ENCODE peak calls at places on chromosomes 4 and X, in six cellular contexts. G is Karpas-422, H is HTR-8/SVneo, W is mesothelial cell of epicardium, E is EH, Y is Kasumi-1. Q is an unnamed sample.

GRCh38 chr4:48742412-48742811 is 37.7 kb downstream of the FRYL start:
- DNase-seq in G (no peak), H (no peak), W (no peak), E (peak), Y (no peak), Q (no peak)

GRCh38 chrX:21975827-21976226 is 35.3 kb downstream of the SMS start:
- DNase-seq in G (no peak), H (peak), W (no peak), E (peak), Y (no peak), Q (no peak)

GRCh38 chr4:89305712-89306437 is 1.7 kb downstream of the GPRIN3 start:
- DNase-seq in G (no peak), H (no peak), W (no peak), E (peak), Y (no peak), Q (no peak)

GRCh38 chr4:189049682-189050081 is 891.0 kb upstream of the FRG1 start:
- DNase-seq in G (peak), H (no peak), W (no peak), E (no peak), Y (no peak), Q (no peak)

GRCh38 chr4:168724960-168725359 is 228.1 kb downstream of the PALLD start:
- DNase-seq in G (no peak), H (no peak), W (no peak), E (peak), Y (no peak), Q (no peak)

GRCh38 chrX:22690116-22690515 is 309.6 kb upstream of the DDX53 start:
- DNase-seq in G (no peak), H (no peak), W (no peak), E (peak), Y (no peak), Q (no peak)

GRCh38 chrX:46380148-46380752 is 165.0 kb downstream of the ZNF674 start:
- DNase-seq in G (no peak), H (no peak), W (no peak), E (no peak), Y (no peak), Q (no peak)

GRCh38 chrX:45628041-45628440 is 427.4 kb upstream of the DIPK2B start:
- DNase-seq in G (no peak), H (no peak), W (no peak), E (peak), Y (no peak), Q (no peak)

GRCh38 chr4:41413670-41414069 is 124.3 kb upstream of the LIMCH1 start:
- DNase-seq in G (no peak), H (peak), W (no peak), E (peak), Y (peak), Q (no peak)

GRCh38 chrX:151724563-151725337 is 8.9 kb downstream of the FATE1 start:
- DNase-seq in G (no peak), H (no peak), W (no peak), E (no peak), Y (no peak), Q (no peak)

GRCh38 chrX:54413753-54414152 is 26.5 kb upstream of the TSR2 start:
- DNase-seq in G (no peak), H (no peak), W (no peak), E (no peak), Y (peak), Q (peak)

GRCh38 chr4:172173206-172173605 is 360.0 kb downstream of the GALNTL6 start:
- DNase-seq in G (no peak), H (no peak), W (no peak), E (peak), Y (no peak), Q (no peak)

GRCh38 chr4:44652002-44652401 is 577 bp upstream of the YIPF7 start:
- DNase-seq in G (no peak), H (no peak), W (no peak), E (no peak), Y (no peak), Q (no peak)

GRCh38 chr4:169383724-169384123 is 113.0 kb upstream of the SH3RF1 start:
- DNase-seq in G (no peak), H (peak), W (no peak), E (peak), Y (no peak), Q (no peak)

GRCh38 chr4:7964459-7964858 is 24.8 kb upstream of the AFAP1 start:
- DNase-seq in G (no peak), H (no peak), W (no peak), E (no peak), Y (peak), Q (no peak)

GRCh38 chr4:61583696-61584095 is 383.6 kb downstream of the ADGRL3 start:
- DNase-seq in G (no peak), H (no peak), W (no peak), E (no peak), Y (no peak), Q (no peak)

GRCh38 chrX:53190363-53190960 is 34.5 kb downstream of the KDM5C start:
- DNase-seq in G (peak), H (no peak), W (no peak), E (no peak), Y (peak), Q (no peak)

GRCh38 chr4:159002950-159003349 is 99.9 kb upstream of the RAPGEF2 start:
- DNase-seq in G (no peak), H (no peak), W (no peak), E (peak), Y (no peak), Q (no peak)

GRCh38 chr4:88675543-88675942 is 22.1 kb downstream of the NAP1L5 start:
- DNase-seq in G (no peak), H (no peak), W (no peak), E (no peak), Y (no peak), Q (no peak)

GRCh38 chr4:174244441-174244840 is 39.0 kb downstream of the FBXO8 start:
- DNase-seq in G (no peak), H (no peak), W (no peak), E (peak), Y (no peak), Q (no peak)

GRCh38 chr4:4349902-4350301 is 37.0 kb upstream of the NSG1 start:
- DNase-seq in G (no peak), H (no peak), W (no peak), E (no peak), Y (no peak), Q (no peak)

GRCh38 chrX:100829730-100830129 is 9.5 kb downstream of the CSTF2 start:
- DNase-seq in G (no peak), H (no peak), W (no peak), E (peak), Y (peak), Q (no peak)

GRCh38 chr4:10089346-10089745 is 27.3 kb downstream of the WDR1 start:
- DNase-seq in G (peak), H (no peak), W (no peak), E (no peak), Y (peak), Q (peak)

GRCh38 chr4:80322716-80323115 is 12.8 kb upstream of the CFAP299 start:
- DNase-seq in G (no peak), H (no peak), W (no peak), E (peak), Y (peak), Q (peak)

GRCh38 chrX:9352683-9353430 is 112.0 kb upstream of the TBL1X start:
- DNase-seq in G (peak), H (no peak), W (no peak), E (peak), Y (peak), Q (peak)

GRCh38 chr4:70903282-70903603 is 1.1 kb downstream of the MOB1B start:
- DNase-seq in G (peak), H (no peak), W (no peak), E (peak), Y (peak), Q (no peak)